ENCODE peak calls at places on chromosomes 2 and 18, in six cellular contexts. One of them, this sample, is unnamed.

GRCh38 chr18:12113999-12114646 is 20.5 kb downstream of the ANKRD62 start:
- DNase-seq in ELR: no peak
- DNase-seq in GM18507: no peak
- DNase-seq in M059J: no peak
- DNase-seq in amygdala: no peak
- DNase-seq in SIG-M5: no peak
- DNase-seq in this sample: no peak

GRCh38 chr2:209600257-209601180 is 171.1 kb upstream of the UNC80 start:
- DNase-seq in M059J: no peak
- DNase-seq in GM18507: no peak
- DNase-seq in ELR: no peak
- DNase-seq in SIG-M5: no peak
- DNase-seq in amygdala: no peak
- DNase-seq in this sample: no peak

GRCh38 chr2:105853354-105854088 is 108.8 kb downstream of the NCK2 start:
- DNase-seq in amygdala: no peak
- DNase-seq in M059J: no peak
- DNase-seq in SIG-M5: no peak
- DNase-seq in GM18507: no peak
- DNase-seq in ELR: no peak
- DNase-seq in this sample: no peak

GRCh38 chr2:175175320-175175719 is 6.2 kb downstream of the ATP5MC3 start:
- DNase-seq in GM18507: no peak
- DNase-seq in M059J: no peak
- DNase-seq in ELR: no peak
- DNase-seq in SIG-M5: no peak
- DNase-seq in amygdala: no peak
- DNase-seq in this sample: no peak

GRCh38 chr2:71455011-71455740 is 1.8 kb downstream of the DYSF start:
- DNase-seq in GM18507: no peak
- DNase-seq in SIG-M5: no peak
- DNase-seq in M059J: no peak
- DNase-seq in amygdala: no peak
- DNase-seq in ELR: no peak
- DNase-seq in this sample: no peak

GRCh38 chr2:236687296-236687955 is 117.8 kb downstream of the ACKR3 start:
- DNase-seq in M059J: no peak
- DNase-seq in amygdala: no peak
- DNase-seq in SIG-M5: no peak
- DNase-seq in ELR: no peak
- DNase-seq in GM18507: no peak
- DNase-seq in this sample: peak

GRCh38 chr18:681985-682384 is 24.5 kb downstream of the TYMS start:
- DNase-seq in ELR: no peak
- DNase-seq in SIG-M5: no peak
- DNase-seq in amygdala: no peak
- DNase-seq in M059J: peak
- DNase-seq in GM18507: no peak
- DNase-seq in this sample: no peak

GRCh38 chr2:16663121-16663905 is 2.3 kb downstream of the CYRIA start:
- DNase-seq in amygdala: no peak
- DNase-seq in SIG-M5: no peak
- DNase-seq in GM18507: no peak
- DNase-seq in M059J: no peak
- DNase-seq in ELR: no peak
- DNase-seq in this sample: no peak

GRCh38 chr18:36294031-36294430 is 3.5 kb upstream of the FHOD3 start:
- DNase-seq in M059J: no peak
- DNase-seq in SIG-M5: no peak
- DNase-seq in ELR: peak
- DNase-seq in GM18507: no peak
- DNase-seq in amygdala: no peak
- DNase-seq in this sample: peak

GRCh38 chr18:22637787-22638186 is 220.1 kb upstream of the CTAGE1 start:
- DNase-seq in GM18507: no peak
- DNase-seq in SIG-M5: no peak
- DNase-seq in ELR: peak
- DNase-seq in amygdala: no peak
- DNase-seq in M059J: peak
- DNase-seq in this sample: peak

This sample was measured in GM23248.